ENCODE peak calls at places on chromosomes 7 and 10, in ten cellular contexts. H, K, Q, W, Y, T, O, D, B and S are unnamed samples.

GRCh38 chr10:105952153-105952552 is 1212.4 kb downstream of the SORCS1 start:
- DNase-seq in B (no peak), D (peak), W (peak), T (peak), K (no peak), Y (no peak), Q (peak), O (no peak), H (peak), S (peak)

GRCh38 chr10:84194424-84195043 is at the start of gene CDHR1:
- DNase-seq in W (no peak), D (no peak), K (peak), B (no peak), H (no peak), Q (no peak), O (peak), Y (no peak), T (no peak), S (peak)

GRCh38 chr7:119408596-119408995 is 864.4 kb upstream of the KCND2 start:
- DNase-seq in D (no peak), T (no peak), K (no peak), O (no peak), H (no peak), Y (no peak), Q (no peak), W (no peak), B (no peak), S (no peak)

GRCh38 chr10:44233561-44234470 is 151.1 kb downstream of the CXCL12 start:
- DNase-seq in O (no peak), B (peak), D (peak), Q (peak), K (peak), Y (no peak), T (no peak), W (no peak), H (no peak), S (peak)

GRCh38 chr7:45985902-45986301 is 64.8 kb upstream of the IGFBP3 start:
- DNase-seq in B (peak), W (peak), Q (peak), K (no peak), H (no peak), T (no peak), O (no peak), D (peak), Y (peak), S (no peak)

GRCh38 chr10:100598166-100598565 is 62.4 kb downstream of the HIF1AN start:
- DNase-seq in T (no peak), O (no peak), K (no peak), Q (no peak), D (no peak), B (no peak), W (no peak), Y (no peak), H (no peak), S (no peak)

GRCh38 chr10:132360766-132361447 is 28.9 kb downstream of the LRRC27 start:
- DNase-seq in H (no peak), O (no peak), Q (no peak), K (no peak), B (no peak), Y (peak), D (no peak), W (no peak), T (peak), S (peak)

GRCh38 chr7:72258074-72258473 is 154.1 kb downstream of the CALN1 start:
- DNase-seq in D (no peak), H (no peak), K (no peak), Y (no peak), T (no peak), W (no peak), B (no peak), Q (no peak), O (no peak), S (no peak)

GRCh38 chr10:49309691-49310371 is 10.9 kb downstream of the C10orf71 start:
- DNase-seq in O (peak), B (no peak), D (no peak), W (no peak), Q (no peak), K (no peak), T (peak), H (no peak), Y (no peak), S (no peak)

GRCh38 chr7:27080844-27081423 is 14.9 kb downstream of the HOXA1 start:
- DNase-seq in W (peak), Q (no peak), H (no peak), K (no peak), D (no peak), Y (no peak), B (no peak), O (no peak), T (no peak), S (no peak)

GRCh38 chr7:119341822-119342221 is 931.2 kb upstream of the KCND2 start:
- DNase-seq in T (no peak), Y (no peak), W (no peak), Q (no peak), O (no peak), D (no peak), K (no peak), H (no peak), B (no peak), S (no peak)

GRCh38 chr7:130227883-130228575 is 20.4 kb downstream of the SSMEM1 start:
- DNase-seq in Y (no peak), B (no peak), O (no peak), Q (no peak), W (no peak), K (no peak), T (no peak), D (no peak), H (no peak), S (no peak)

GRCh38 chr7:82263880-82264751 is 179.5 kb downstream of the CACNA2D1 start:
- DNase-seq in B (no peak), H (no peak), T (no peak), Q (no peak), W (no peak), D (no peak), Y (no peak), K (no peak), O (no peak), S (no peak)

GRCh38 chr7:76234931-76235441 is 33.3 kb downstream of the SRRM3 start:
- DNase-seq in B (no peak), K (peak), O (peak), H (peak), W (peak), T (peak), Y (peak), Q (peak), D (peak), S (peak)

GRCh38 chr7:151204383-151205032 is 5.8 kb downstream of the H2BK1 start:
- DNase-seq in K (no peak), Y (no peak), W (no peak), Q (no peak), O (no peak), T (no peak), H (no peak), D (no peak), B (no peak), S (no peak)

GRCh38 chr10:106033065-106033464 is 1131.4 kb downstream of the SORCS1 start:
- DNase-seq in B (no peak), O (no peak), Q (no peak), W (no peak), T (no peak), H (no peak), K (no peak), D (no peak), Y (no peak), S (no peak)

GRCh38 chr10:124224331-124225028 is 131.1 kb upstream of the CHST15 start:
- DNase-seq in K (no peak), Q (no peak), Y (no peak), O (no peak), B (no peak), H (no peak), W (no peak), T (no peak), D (no peak), S (no peak)

GRCh38 chr10:30857803-30858202 is 173.9 kb downstream of the ZNF438 start:
- DNase-seq in T (no peak), K (peak), Y (no peak), D (peak), H (no peak), O (no peak), W (peak), B (peak), Q (no peak), S (no peak)

GRCh38 chr10:28497313-28498126 is 35.4 kb upstream of the WAC start:
- DNase-seq in H (no peak), K (no peak), O (no peak), Y (no peak), B (no peak), W (no peak), Q (no peak), T (no peak), D (no peak), S (no peak)

GRCh38 chr7:55065511-55066229 is 46.9 kb downstream of the EGFR start:
- DNase-seq in D (peak), Y (peak), B (no peak), T (no peak), O (no peak), W (peak), H (no peak), Q (peak), K (no peak), S (no peak)

GRCh38 chr7:143145-143751 is 49.1 kb upstream of the FAM20C start:
- DNase-seq in D (no peak), Y (no peak), T (no peak), H (no peak), Q (no peak), O (no peak), K (no peak), W (no peak), B (no peak), S (no peak)

GRCh38 chr7:98802088-98802780 is 67.6 kb downstream of the TMEM130 start:
- DNase-seq in O (no peak), Y (peak), B (no peak), T (peak), H (no peak), D (peak), W (peak), Q (no peak), K (peak), S (no peak)

GRCh38 chr10:60346661-60347060 is 43.0 kb downstream of the ANK3 start:
- DNase-seq in W (no peak), K (no peak), O (no peak), B (no peak), Q (no peak), T (no peak), H (no peak), Y (no peak), D (no peak), S (no peak)

GRCh38 chr7:6205921-6206660 is 66.3 kb downstream of the CYTH3 start:
- DNase-seq in Q (no peak), D (no peak), K (no peak), O (no peak), T (no peak), B (no peak), W (peak), Y (no peak), H (no peak), S (no peak)

GRCh38 chr10:114343623-114344306 is 60.5 kb downstream of the AFAP1L2 start:
- DNase-seq in H (no peak), D (peak), O (no peak), B (no peak), W (no peak), T (no peak), K (no peak), Q (no peak), Y (no peak), S (no peak)

GRCh38 chr7:157558061-157558460 is 221.3 kb downstream of the DNAJB6 start:
- DNase-seq in Y (no peak), Q (no peak), B (no peak), K (no peak), T (no peak), W (no peak), O (no peak), D (no peak), H (no peak), S (no peak)

GRCh38 chr10:93333278-93333978 is 148.7 kb downstream of the MYOF start:
- DNase-seq in Q (no peak), O (no peak), K (no peak), B (no peak), W (no peak), Y (no peak), T (no peak), H (no peak), D (no peak), S (no peak)

GRCh38 chr7:140402178-140402835 is 1.6 kb upstream of the RAB19 start:
- DNase-seq in H (no peak), W (peak), O (no peak), T (no peak), Y (no peak), K (no peak), Q (peak), B (no peak), D (peak), S (no peak)

GRCh38 chr10:64813391-64813790 is 1292.2 kb downstream of the REEP3 start:
- DNase-seq in D (no peak), O (no peak), Y (no peak), B (no peak), H (no peak), W (no peak), T (no peak), K (no peak), Q (no peak), S (no peak)

GRCh38 chr7:112452102-112452888 is 2.0 kb downstream of the IFRD1 start:
- DNase-seq in W (peak), T (peak), O (no peak), Q (no peak), H (peak), D (peak), Y (peak), K (peak), B (no peak), S (no peak)

GRCh38 chr10:32153931-32154330 is 97.7 kb upstream of the KIF5B start:
- DNase-seq in Y (no peak), T (no peak), B (no peak), O (no peak), K (no peak), W (no peak), H (no peak), D (no peak), Q (no peak), S (no peak)

GRCh38 chr10:3467052-3467906 is 294.7 kb upstream of the PITRM1 start:
- DNase-seq in B (peak), Y (peak), O (no peak), Q (peak), W (peak), K (peak), D (peak), H (peak), T (no peak), S (no peak)

GRCh38 chr7:137691566-137691965 is 155.2 kb downstream of the DGKI start:
- DNase-seq in B (no peak), T (no peak), K (no peak), Q (no peak), W (no peak), O (no peak), H (no peak), D (no peak), Y (no peak), S (no peak)

GRCh38 chr7:80475383-80475782 is 36.5 kb downstream of the GNAT3 start:
- DNase-seq in Y (no peak), K (no peak), W (no peak), D (no peak), Q (no peak), O (no peak), T (no peak), H (no peak), B (no peak), S (no peak)

GRCh38 chr10:12513003-12513365 is 163.6 kb downstream of the CAMK1D start:
- DNase-seq in W (no peak), H (no peak), Q (no peak), Y (no peak), K (no peak), D (no peak), T (no peak), O (peak), B (no peak), S (no peak)

GRCh38 chr7:73876973-73877372 is 16.0 kb downstream of the TMEM270 start:
- DNase-seq in Q (no peak), B (no peak), D (no peak), Y (no peak), K (no peak), T (no peak), O (no peak), H (no peak), W (no peak), S (no peak)

GRCh38 chr7:73823257-73823656 is 7.5 kb upstream of the CLDN4 start:
- DNase-seq in Y (no peak), K (no peak), W (no peak), O (no peak), H (no peak), B (no peak), T (no peak), Q (no peak), D (no peak), S (no peak)

GRCh38 chr10:117432866-117433265 is 57.6 kb upstream of the PDZD8 start:
- DNase-seq in O (no peak), D (no peak), B (no peak), K (no peak), Y (no peak), T (no peak), Q (no peak), H (no peak), W (no peak), S (no peak)

GRCh38 chr7:26332698-26333097 is 41.0 kb downstream of the SNX10 start:
- DNase-seq in D (no peak), T (no peak), B (no peak), H (no peak), K (no peak), O (no peak), Y (no peak), W (no peak), Q (no peak), S (no peak)

DNA sequence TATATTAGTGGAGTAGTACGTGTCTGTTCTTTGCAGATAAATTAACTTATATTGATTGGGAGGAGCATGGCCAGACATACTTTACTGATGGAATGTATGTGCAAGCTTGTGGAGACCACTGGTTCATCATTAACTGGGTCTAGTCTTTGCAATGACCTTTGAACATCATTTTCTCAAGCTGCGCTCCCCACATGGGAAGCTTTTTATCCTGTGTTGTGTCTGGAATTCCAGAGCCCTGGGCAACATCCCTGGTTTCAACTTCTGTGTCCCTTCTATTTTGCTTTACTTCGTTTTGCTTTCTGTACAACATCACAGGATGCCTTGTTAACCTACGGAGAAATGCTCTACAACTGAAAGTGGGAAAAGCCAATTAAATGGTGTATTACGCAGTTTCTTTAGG is 38.3 kb downstream of the MACROH2A2 start:
- DNase-seq in Y (no peak), K (no peak), D (no peak), W (no peak), B (no peak), Q (no peak), O (no peak), H (no peak), T (no peak), S (no peak)
- H3K27ac ChIP-seq in Y (peak), K (no peak), D (peak), W (no peak), B (no peak), Q (no peak), O (no peak), H (no peak), T (no peak), S (no peak)

DNA sequence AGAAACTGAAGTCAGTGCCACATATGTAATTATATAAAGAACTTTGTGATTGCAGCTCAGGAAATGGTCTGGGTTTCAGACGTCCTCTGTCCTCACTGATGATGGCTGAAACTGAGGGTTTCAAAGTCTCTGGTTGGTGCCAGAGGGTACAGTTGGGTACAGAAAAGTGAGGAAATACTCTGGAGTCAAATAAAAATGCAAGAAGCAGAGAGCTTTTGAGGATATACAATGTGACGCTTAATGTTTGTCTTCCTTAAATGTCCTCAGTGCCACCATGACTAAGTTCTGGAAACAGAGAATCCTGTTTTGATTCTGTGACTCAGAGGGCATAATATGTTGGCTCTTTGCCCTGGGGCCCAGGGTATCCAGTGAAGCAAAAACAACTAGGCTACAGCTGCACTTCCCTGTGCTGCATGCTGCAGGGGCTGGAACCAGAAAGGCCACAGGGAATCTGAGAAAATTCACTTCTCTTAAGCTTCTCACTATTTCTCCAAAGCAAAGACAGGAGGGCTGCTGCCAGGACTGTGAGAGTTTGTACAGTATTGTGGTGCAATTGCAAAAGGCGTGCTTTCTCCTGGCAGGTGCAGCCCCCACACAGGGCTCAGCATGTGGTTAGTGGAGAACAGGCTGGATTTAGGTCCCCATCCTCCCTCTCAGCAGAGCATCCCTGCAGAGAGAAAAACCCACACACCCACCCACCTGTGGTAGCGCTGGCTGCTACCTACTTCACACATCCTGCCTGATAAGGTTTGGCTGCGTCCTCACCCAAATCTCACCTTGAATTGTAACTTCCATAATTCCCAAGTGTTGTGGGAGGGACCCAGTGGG is 169.5 kb upstream of the SVIL start:
- DNase-seq in B (no peak), W (peak), H (peak), T (no peak), D (peak), K (no peak), O (no peak), Q (peak), Y (peak), S (no peak)
- H3K4me3 ChIP-seq in B (no peak), W (no peak), H (no peak), T (no peak), D (no peak), K (no peak), O (no peak), Q (no peak), Y (peak), S (no peak)

DNA sequence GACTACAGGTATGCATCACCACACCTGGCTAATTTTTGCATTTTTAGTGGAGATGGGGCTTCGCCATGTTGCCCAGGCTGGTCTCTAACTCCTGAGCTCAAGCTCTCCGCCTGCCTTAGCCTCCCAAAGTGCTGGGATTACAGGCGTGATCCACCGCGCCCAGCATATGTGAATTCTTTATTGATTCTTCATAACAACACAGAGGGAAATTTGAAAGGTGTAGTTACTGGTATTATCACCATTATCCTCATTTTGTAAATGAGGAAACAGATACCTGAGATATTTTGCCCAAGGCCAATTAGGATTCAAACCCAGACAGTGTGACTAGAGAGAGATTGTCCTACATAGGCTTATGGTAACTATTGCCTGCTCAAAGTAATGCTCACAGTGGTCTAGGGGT is 22.6 kb downstream of the TCF7L2 start:
- DNase-seq in O (no peak), K (no peak), D (no peak), Y (no peak), H (no peak), Q (no peak), T (no peak), B (no peak), W (no peak), S (no peak)
- H3K27ac ChIP-seq in O (no peak), K (no peak), D (no peak), Y (no peak), H (no peak), Q (no peak), T (no peak), B (no peak), W (no peak), S (no peak)

DNA sequence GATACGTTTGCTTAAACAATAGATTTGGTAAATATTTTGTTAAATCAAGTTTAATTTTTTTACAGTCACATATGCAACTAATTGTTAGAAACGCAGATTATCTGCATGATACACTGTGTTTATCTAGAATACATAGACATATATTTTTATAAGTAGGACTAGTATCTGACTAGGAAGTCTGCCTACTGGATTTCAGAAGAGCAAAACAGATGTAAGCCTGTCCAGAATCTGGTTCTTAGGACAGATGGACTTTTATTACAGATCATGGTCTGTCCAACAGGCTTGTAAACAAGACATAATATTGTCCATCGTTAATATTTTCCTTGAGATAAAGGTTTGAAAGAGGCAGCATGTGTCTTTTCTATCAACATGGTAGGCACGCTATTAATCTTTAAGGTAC is 5.1 kb downstream of the AGMO start:
- DNase-seq in D (no peak), H (no peak), Q (no peak), Y (no peak), B (no peak), W (no peak), T (no peak), O (no peak), K (no peak), S (no peak)
- H3K4me3 ChIP-seq in D (peak), H (no peak), Q (no peak), Y (peak), B (no peak), W (no peak), T (no peak), O (no peak), K (peak), S (peak)